ENCODE peak calls at places on chromosome 22, in nine cellular contexts. H, B, P, T, R, C, O, X and S are unnamed samples.

GRCh38 chr22:30575011-30575671 is 676 bp upstream of the GAL3ST1 start:
- DNase-seq in C (no peak), T (peak), B (peak), R (peak), O (no peak), X (no peak), H (peak), P (no peak), S (peak)

GRCh38 chr22:46593211-46593676 is 26.9 kb upstream of the GRAMD4 start:
- DNase-seq in B (peak), H (no peak), X (no peak), O (no peak), C (no peak), P (peak), R (no peak), T (peak), S (no peak)

GRCh38 chr22:39144101-39144815 is 8.2 kb downstream of the CBX7 start:
- DNase-seq in C (no peak), R (peak), B (peak), O (peak), P (peak), X (peak), T (no peak), H (peak), S (peak)

GRCh38 chr22:26906464-26906863 is 249.1 kb downstream of the MIAT start:
- DNase-seq in X (no peak), B (no peak), T (no peak), R (no peak), O (no peak), C (no peak), P (no peak), H (no peak), S (no peak)

GRCh38 chr22:26143801-26144325 is 25.4 kb upstream of the SEZ6L start:
- DNase-seq in R (no peak), T (no peak), O (no peak), P (no peak), H (no peak), X (no peak), C (no peak), B (no peak), S (no peak)

GRCh38 chr22:39456262-39457046 is at the start of gene MGAT3:
- DNase-seq in T (no peak), R (no peak), B (no peak), O (no peak), X (peak), P (no peak), C (peak), H (no peak), S (no peak)

GRCh38 chr22:37623075-37624016 is 14.7 kb downstream of the GGA1 start:
- DNase-seq in O (no peak), H (peak), B (peak), X (peak), P (no peak), C (peak), R (peak), T (peak), S (peak)

GRCh38 chr22:32823024-32823730 is 21.7 kb downstream of the TIMP3 start:
- DNase-seq in O (peak), P (no peak), R (peak), H (peak), C (peak), B (peak), T (no peak), X (no peak), S (no peak)

GRCh38 chr22:49368221-49368975 is 459.3 kb downstream of the BRD1 start:
- DNase-seq in R (no peak), B (peak), X (no peak), C (no peak), H (no peak), O (no peak), P (no peak), T (peak), S (no peak)

GRCh38 chr22:40637181-40638150 is 947 bp upstream of the MRTFA start:
- DNase-seq in C (no peak), X (peak), P (peak), B (peak), H (no peak), T (peak), R (no peak), O (peak), S (no peak)

GRCh38 chr22:46547883-46548244 is 10.4 kb upstream of the CELSR1 start:
- DNase-seq in O (peak), H (peak), B (no peak), R (peak), T (peak), P (no peak), C (no peak), X (no peak), S (peak)

GRCh38 chr22:49825436-49825835 is 2.2 kb downstream of the BRD1 start:
- DNase-seq in B (no peak), T (no peak), P (no peak), O (peak), H (peak), C (no peak), R (no peak), X (no peak), S (peak)

GRCh38 chr22:17205432-17205831 is 13.8 kb downstream of the ADA2 start:
- DNase-seq in X (no peak), P (no peak), C (no peak), T (no peak), H (no peak), R (no peak), B (no peak), O (no peak), S (no peak)
- TF ChIP-seq CTCF in X (no peak), P (no peak), C (no peak), T (no peak), H (peak), R (no peak), B (no peak), O (no peak), S (no peak)

GRCh38 chr22:20175597-20175900 is 24.7 kb upstream of the CCDC188 start:
- DNase-seq in B (no peak), P (no peak), R (no peak), O (no peak), X (no peak), C (peak), H (no peak), T (no peak), S (peak)
- H3K4me3 ChIP-seq in B (no peak), P (no peak), R (no peak), O (no peak), X (no peak), C (no peak), H (no peak), T (no peak), S (no peak)

DNA sequence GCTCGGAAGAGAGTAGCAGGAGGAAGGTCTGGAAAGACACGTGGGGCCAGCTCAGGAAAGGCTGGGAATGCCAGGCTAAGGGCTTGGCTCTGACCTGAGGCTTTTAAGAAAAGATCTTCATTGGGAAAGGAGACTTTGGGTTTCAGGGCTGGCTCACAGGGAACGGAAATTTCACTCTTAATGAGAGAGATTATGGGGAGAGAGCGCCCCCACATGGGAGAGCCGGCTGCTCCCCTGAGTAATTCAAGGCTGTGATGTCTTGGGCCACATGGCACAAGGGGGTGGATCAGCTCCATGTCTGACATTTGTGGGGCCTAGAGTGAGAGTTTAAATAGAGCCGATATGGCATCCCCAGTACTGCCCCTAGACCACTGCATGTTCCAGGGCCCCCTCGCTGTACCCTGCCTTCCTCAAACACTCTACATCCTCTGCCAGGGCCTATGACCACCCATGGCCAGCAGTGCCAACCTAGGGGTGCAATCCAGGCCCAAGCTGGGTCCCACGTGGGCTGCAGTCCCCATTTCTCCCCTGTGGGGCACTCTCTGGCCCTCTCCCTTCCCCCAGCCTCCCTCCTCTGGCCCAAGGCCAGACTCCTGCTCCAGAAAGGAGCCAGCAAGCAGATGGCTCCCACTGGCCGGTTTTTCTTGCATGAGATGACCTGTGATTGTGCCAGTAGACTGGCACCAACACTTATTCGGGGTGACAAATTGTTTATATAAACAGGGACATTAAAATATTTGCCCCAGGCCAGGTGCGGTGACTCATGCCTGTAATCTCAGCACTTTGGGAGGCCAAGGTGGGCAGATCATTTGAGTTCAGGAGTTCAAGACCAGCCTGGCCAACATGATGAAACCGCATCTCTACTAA is 75.2 kb downstream of the ISX start:
- DNase-seq in T (no peak), H (no peak), C (no peak), O (no peak), R (no peak), P (no peak), X (no peak), B (no peak), S (no peak)
- TF ChIP-seq CTCF in T (no peak), H (no peak), C (no peak), O (no peak), R (no peak), P (no peak), X (no peak), B (no peak), S (no peak)

GRCh38 chr22:29308791-29309262 is 2.4 kb downstream of the GAS2L1 start:
- DNase-seq in H (peak), P (no peak), X (no peak), O (peak), B (no peak), R (no peak), C (no peak), T (no peak), S (peak)
- H3K4me3 ChIP-seq in H (peak), P (peak), X (no peak), O (no peak), B (no peak), R (no peak), C (no peak), T (no peak), S (peak)

DNA sequence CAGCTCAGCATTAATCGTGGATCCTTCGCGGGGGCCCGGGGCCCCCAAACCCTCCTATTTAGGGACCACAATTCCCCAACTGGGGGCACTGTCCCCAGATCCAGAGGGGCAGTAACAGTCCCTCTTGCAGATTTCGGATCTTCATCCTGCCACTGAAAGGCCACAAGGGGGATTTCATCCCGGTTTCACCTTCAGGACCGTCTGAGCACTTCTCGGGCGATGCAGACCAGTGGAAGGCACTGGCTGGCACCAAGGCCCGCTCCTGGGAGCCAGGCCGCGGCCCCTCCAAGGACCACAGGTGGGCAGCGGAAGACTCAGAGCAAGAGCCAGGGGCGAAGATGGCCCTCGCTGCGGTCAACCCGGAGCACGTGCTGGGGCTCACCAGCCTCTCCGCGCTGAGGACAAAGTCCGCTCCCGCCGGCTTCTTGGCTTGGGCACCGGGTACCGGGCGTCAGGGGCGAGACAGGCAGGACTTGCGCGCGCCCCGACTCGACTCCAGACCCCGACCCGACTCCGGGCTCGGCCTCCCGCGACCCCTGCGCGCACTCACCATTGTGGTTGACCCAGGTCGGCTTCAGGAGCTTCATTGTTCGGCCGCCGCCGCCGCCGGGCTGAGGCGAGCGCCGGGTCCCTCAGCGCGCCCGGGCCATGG is 517 bp downstream of the HIRA start:
- DNase-seq in X (no peak), O (peak), P (peak), C (peak), R (peak), T (no peak), H (peak), B (peak), S (peak)
- TF ChIP-seq CTCF in X (no peak), O (peak), P (no peak), C (no peak), R (no peak), T (no peak), H (peak), B (no peak), S (peak)

GRCh38 chr22:17922925-17923898 is 101.1 kb downstream of the MICAL3 start:
- DNase-seq in R (peak), P (peak), B (no peak), O (no peak), C (no peak), X (no peak), T (no peak), H (peak), S (peak)
- H3K4me3 ChIP-seq in R (no peak), P (peak), B (no peak), O (no peak), C (no peak), X (no peak), T (no peak), H (no peak), S (no peak)